ENCODE peak calls at places on chromosomes 13 and 19, in six cellular contexts. One of them, this sample, is unnamed.

GRCh38 chr13:40026174-40026585 is 370.7 kb downstream of the COG6 start:
- DNase-seq in brain microvascular endothelial cell: peak; percentile 26
- DNase-seq in prostate gland: no peak
- DNase-seq in lung: no peak
- DNase-seq in MG63: no peak
- DNase-seq in left ventricle myocardium inferior: no peak
- DNase-seq in this sample: no peak

GRCh38 chr13:107450931-107451330 is 764.4 kb downstream of the LIG4 start:
- DNase-seq in prostate gland: no peak
- DNase-seq in brain microvascular endothelial cell: peak; percentile 99
- DNase-seq in MG63: peak; percentile 96
- DNase-seq in lung: peak; percentile 35
- DNase-seq in left ventricle myocardium inferior: no peak
- DNase-seq in this sample: peak; percentile 57

GRCh38 chr19:42216653-42217521 is 590 bp downstream of the DEDD2 start:
- DNase-seq in lung: no peak
- DNase-seq in brain microvascular endothelial cell: peak; percentile 19
- DNase-seq in prostate gland: no peak
- DNase-seq in left ventricle myocardium inferior: peak; percentile 46
- DNase-seq in MG63: peak; percentile 46
- DNase-seq in this sample: no peak

GRCh38 chr19:39360599-39360998 is 18.4 kb downstream of the SAMD4B start:
- DNase-seq in prostate gland: no peak
- DNase-seq in left ventricle myocardium inferior: no peak
- DNase-seq in brain microvascular endothelial cell: no peak
- DNase-seq in MG63: no peak
- DNase-seq in lung: no peak
- DNase-seq in this sample: no peak

GRCh38 chr19:47476438-47476972 is 4.8 kb upstream of the SLC8A2 start:
- DNase-seq in brain microvascular endothelial cell: no peak
- DNase-seq in prostate gland: no peak
- DNase-seq in MG63: no peak
- DNase-seq in left ventricle myocardium inferior: no peak
- DNase-seq in lung: no peak
- DNase-seq in this sample: no peak

GRCh38 chr13:21075303-21076264 is 14.2 kb upstream of the LATS2 start:
- DNase-seq in lung: no peak
- DNase-seq in left ventricle myocardium inferior: peak; percentile 53
- DNase-seq in brain microvascular endothelial cell: no peak
- DNase-seq in prostate gland: no peak
- DNase-seq in MG63: no peak
- DNase-seq in this sample: no peak

GRCh38 chr13:49376121-49376520 is 67.7 kb downstream of the CAB39L start:
- DNase-seq in prostate gland: no peak
- DNase-seq in lung: no peak
- DNase-seq in left ventricle myocardium inferior: no peak
- DNase-seq in MG63: no peak
- DNase-seq in brain microvascular endothelial cell: no peak
- DNase-seq in this sample: no peak

GRCh38 chr19:48591021-48591420 is 15.5 kb upstream of the SPACA4 start:
- DNase-seq in prostate gland: no peak
- DNase-seq in left ventricle myocardium inferior: no peak
- DNase-seq in MG63: no peak
- DNase-seq in lung: no peak
- DNase-seq in brain microvascular endothelial cell: no peak
- DNase-seq in this sample: no peak

GRCh38 chr19:29448046-29448445 is 77.7 kb upstream of the VSTM2B start:
- DNase-seq in prostate gland: no peak
- DNase-seq in brain microvascular endothelial cell: no peak
- DNase-seq in MG63: no peak
- DNase-seq in left ventricle myocardium inferior: no peak
- DNase-seq in lung: no peak
- DNase-seq in this sample: no peak

GRCh38 chr13:113404723-113405471 is 41.0 kb upstream of the GRTP1 start:
- DNase-seq in lung: no peak
- DNase-seq in left ventricle myocardium inferior: no peak
- DNase-seq in MG63: no peak
- DNase-seq in brain microvascular endothelial cell: no peak
- DNase-seq in prostate gland: no peak
- DNase-seq in this sample: no peak

GRCh38 chr19:10672529-10673150 is 18.5 kb downstream of the ILF3 start:
- DNase-seq in left ventricle myocardium inferior: no peak
- DNase-seq in MG63: no peak
- DNase-seq in prostate gland: no peak
- DNase-seq in brain microvascular endothelial cell: no peak
- DNase-seq in lung: no peak
- DNase-seq in this sample: no peak

GRCh38 chr13:113816925-113817859 is 46.7 kb downstream of the GAS6 start:
- DNase-seq in lung: peak; percentile 83
- DNase-seq in brain microvascular endothelial cell: peak; percentile 72
- DNase-seq in MG63: peak; percentile 93
- DNase-seq in prostate gland: peak; percentile 88
- DNase-seq in left ventricle myocardium inferior: peak; percentile 88
- DNase-seq in this sample: peak; percentile 38

GRCh38 chr19:18109731-18110671 is 12.4 kb downstream of the MAST3 start:
- DNase-seq in brain microvascular endothelial cell: no peak
- DNase-seq in left ventricle myocardium inferior: peak; percentile 66
- DNase-seq in prostate gland: no peak
- DNase-seq in MG63: peak; percentile 33
- DNase-seq in lung: peak; percentile 54
- DNase-seq in this sample: no peak

GRCh38 chr19:41442473-41443360 is at the start of gene ERICH4:
- DNase-seq in MG63: no peak
- DNase-seq in prostate gland: no peak
- DNase-seq in brain microvascular endothelial cell: no peak
- DNase-seq in lung: no peak
- DNase-seq in left ventricle myocardium inferior: no peak
- DNase-seq in this sample: no peak

GRCh38 chr13:76335463-76335862 is 550.7 kb downstream of the KCTD12 start:
- DNase-seq in brain microvascular endothelial cell: no peak
- DNase-seq in MG63: no peak
- DNase-seq in prostate gland: no peak
- DNase-seq in left ventricle myocardium inferior: no peak
- DNase-seq in lung: no peak
- DNase-seq in this sample: no peak
- H3K27me3 ChIP-seq in brain microvascular endothelial cell: no peaks in the 10 kb centered on the region
- H3K27me3 ChIP-seq in MG63: no peaks in the 10 kb centered on the region
- H3K27me3 ChIP-seq in prostate gland: no peaks in the 10 kb centered on the region
- H3K27me3 ChIP-seq in left ventricle myocardium inferior: no peaks in the 10 kb centered on the region
- H3K27me3 ChIP-seq in lung: no peaks in the 10 kb centered on the region
- H3K27me3 ChIP-seq in this sample: no peaks in the 10 kb centered on the region

GRCh38 chr13:111407381-111408131 is 87.1 kb downstream of the TEX29 start:
- DNase-seq in MG63: no peak
- DNase-seq in brain microvascular endothelial cell: no peak
- DNase-seq in left ventricle myocardium inferior: no peak
- DNase-seq in prostate gland: no peak
- DNase-seq in lung: no peak
- DNase-seq in this sample: no peak

GRCh38 chr13:111406636-111407035 is 86.2 kb downstream of the TEX29 start:
- DNase-seq in lung: no peak
- DNase-seq in left ventricle myocardium inferior: no peak
- DNase-seq in brain microvascular endothelial cell: no peak
- DNase-seq in MG63: no peak
- DNase-seq in prostate gland: no peak
- DNase-seq in this sample: no peak

GRCh38 chr13:111410232-111411021 is 90.0 kb downstream of the TEX29 start:
- DNase-seq in MG63: no peak
- DNase-seq in lung: no peak
- DNase-seq in prostate gland: no peak
- DNase-seq in left ventricle myocardium inferior: no peak
- DNase-seq in brain microvascular endothelial cell: no peak
- DNase-seq in this sample: no peak

GRCh38 chr13:111411186-111411858 is 90.9 kb downstream of the TEX29 start:
- DNase-seq in prostate gland: no peak
- DNase-seq in MG63: no peak
- DNase-seq in lung: no peak
- DNase-seq in left ventricle myocardium inferior: no peak
- DNase-seq in brain microvascular endothelial cell: no peak
- DNase-seq in this sample: no peak

DNA sequence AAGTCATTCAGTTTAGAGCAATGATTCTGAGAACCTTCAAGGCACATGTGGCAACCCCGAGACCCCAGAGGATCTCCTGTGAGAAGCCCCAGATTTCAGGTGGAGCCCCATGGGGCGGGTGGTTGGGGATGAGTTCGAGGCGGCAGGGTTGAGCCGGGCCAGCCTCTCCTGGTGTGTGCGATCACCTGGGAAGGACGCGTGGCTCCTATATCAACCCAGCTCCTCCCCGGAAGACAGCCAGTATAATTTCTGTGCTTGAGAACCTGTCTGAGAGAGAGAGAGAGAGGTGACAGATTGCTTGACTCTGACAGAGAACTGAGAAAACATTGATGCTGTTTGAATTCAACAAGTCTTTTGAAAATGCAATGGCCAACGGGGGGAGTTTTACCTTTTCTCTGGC is 89.0 kb downstream of the TEX29 start:
- DNase-seq in prostate gland: no peak
- DNase-seq in MG63: no peak
- DNase-seq in left ventricle myocardium inferior: no peak
- DNase-seq in lung: no peak
- DNase-seq in brain microvascular endothelial cell: no peak
- DNase-seq in this sample: no peak
- H3K27me3 ChIP-seq in prostate gland: peaks cover 11% of the 10 kb centered on the region
- H3K27me3 ChIP-seq in MG63: peaks cover 4% of the 10 kb centered on the region
- H3K27me3 ChIP-seq in left ventricle myocardium inferior: peaks cover 100% of the 10 kb centered on the region
- H3K27me3 ChIP-seq in lung: peaks cover 12% of the 10 kb centered on the region
- H3K27me3 ChIP-seq in brain microvascular endothelial cell: peaks cover 16% of the 10 kb centered on the region
- H3K27me3 ChIP-seq in this sample: peaks cover 7% of the 10 kb centered on the region

DNA sequence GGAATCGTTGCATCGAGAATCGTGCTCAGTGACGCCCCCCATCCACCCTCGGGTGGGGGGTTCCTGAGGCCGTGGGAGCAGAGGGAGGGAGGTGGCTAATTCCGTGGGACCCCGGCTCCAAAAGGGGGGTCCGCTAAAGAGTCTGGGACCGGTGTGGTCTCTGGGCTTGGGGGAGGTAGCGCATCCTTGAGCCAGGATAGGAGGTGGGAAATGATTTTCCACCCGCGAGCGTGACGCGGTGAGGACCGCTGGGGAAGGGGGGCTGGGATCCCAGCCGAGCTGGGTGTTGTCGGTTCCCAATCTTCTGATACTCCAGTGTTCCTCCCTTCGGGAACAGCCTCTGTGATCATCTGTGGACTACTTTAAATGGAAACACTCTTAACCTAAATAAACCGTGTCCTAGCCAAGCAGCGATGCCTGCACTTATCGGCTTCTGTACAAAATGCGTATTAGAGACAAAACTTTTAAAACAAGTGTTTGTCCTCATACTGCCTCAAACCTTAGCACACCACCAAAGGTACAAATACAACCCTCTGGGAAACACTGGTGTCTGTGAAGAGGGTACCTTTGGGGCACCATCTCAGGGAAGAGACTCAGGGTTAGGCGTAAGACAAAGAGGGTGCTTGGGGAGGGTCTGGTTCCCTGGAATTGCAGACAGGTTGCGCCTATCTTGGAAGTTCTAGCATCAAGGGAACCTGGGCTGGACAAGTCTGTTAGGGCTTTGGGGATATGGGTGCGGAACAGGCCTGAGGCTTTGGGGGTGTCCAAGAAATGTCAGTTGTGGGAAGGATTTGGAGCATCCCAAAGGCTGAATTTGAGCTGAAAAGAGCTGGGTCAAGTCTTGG is 16.0 kb downstream of the KCNC3 start:
- DNase-seq in prostate gland: no peak
- DNase-seq in lung: no peak
- DNase-seq in left ventricle myocardium inferior: no peak
- DNase-seq in brain microvascular endothelial cell: no peak
- DNase-seq in MG63: no peak
- DNase-seq in this sample: no peak
- H3K27me3 ChIP-seq in prostate gland: peaks cover 3% of the 10 kb centered on the region
- H3K27me3 ChIP-seq in lung: peaks cover 2% of the 10 kb centered on the region
- H3K27me3 ChIP-seq in left ventricle myocardium inferior: peaks cover 85% of the 10 kb centered on the region
- H3K27me3 ChIP-seq in brain microvascular endothelial cell: peaks cover 32% of the 10 kb centered on the region
- H3K27me3 ChIP-seq in MG63: peaks cover 73% of the 10 kb centered on the region
- H3K27me3 ChIP-seq in this sample: peaks cover 11% of the 10 kb centered on the region

GRCh38 chr19:8220481-8220880 is 11.3 kb downstream of the CERS4 start:
- DNase-seq in left ventricle myocardium inferior: no peak
- DNase-seq in lung: no peak
- DNase-seq in brain microvascular endothelial cell: no peak
- DNase-seq in MG63: no peak
- DNase-seq in prostate gland: no peak
- DNase-seq in this sample: no peak

GRCh38 chr19:8221161-8221560 is 12.0 kb downstream of the CERS4 start:
- DNase-seq in left ventricle myocardium inferior: no peak
- DNase-seq in MG63: no peak
- DNase-seq in brain microvascular endothelial cell: no peak
- DNase-seq in lung: peak; percentile 53
- DNase-seq in prostate gland: peak; percentile 89
- DNase-seq in this sample: no peak

DNA sequence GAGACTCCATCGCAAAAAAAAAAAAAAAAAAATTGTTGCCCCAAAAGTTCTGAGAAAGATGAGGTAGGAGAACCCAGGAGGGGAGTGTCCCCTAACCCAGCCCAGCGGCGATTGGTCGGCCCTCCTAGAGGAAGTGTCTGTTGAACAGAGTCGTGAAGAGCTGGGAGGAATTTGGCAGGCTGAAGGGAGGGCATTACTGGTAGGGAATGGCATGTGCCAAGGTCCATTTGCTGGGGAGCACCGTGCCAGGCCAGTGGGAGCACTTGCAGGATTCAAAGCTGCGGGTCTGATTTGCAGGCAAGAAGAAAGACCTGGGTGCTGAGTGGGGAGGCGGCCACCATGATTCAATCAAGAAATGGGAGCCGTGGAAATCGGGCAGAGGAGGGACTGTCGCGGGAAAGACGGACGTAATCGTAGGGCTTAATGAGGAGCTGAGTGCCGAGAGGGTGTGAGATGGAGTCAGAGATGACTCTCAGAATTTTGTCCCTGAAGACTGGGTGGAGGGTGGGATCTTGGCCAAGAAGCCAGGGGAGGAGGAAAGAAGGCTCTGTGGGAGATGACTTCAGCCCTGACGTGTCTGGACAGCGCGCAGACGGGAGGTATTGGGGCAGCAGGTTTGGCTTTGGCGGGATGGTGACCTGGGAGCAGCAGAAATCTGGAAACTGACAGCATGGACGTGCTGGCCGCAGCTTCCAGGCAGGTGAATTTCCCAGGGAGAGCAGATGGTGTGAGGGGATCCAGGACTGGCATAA is 15.4 kb downstream of the CERS4 start:
- DNase-seq in prostate gland: peak; percentile 36
- DNase-seq in lung: no peak
- DNase-seq in left ventricle myocardium inferior: peak; percentile 57
- DNase-seq in MG63: peak; percentile 79
- DNase-seq in brain microvascular endothelial cell: no peak
- DNase-seq in this sample: no peak
- H3K27me3 ChIP-seq in prostate gland: no peaks in the 10 kb centered on the region
- H3K27me3 ChIP-seq in lung: no peaks in the 10 kb centered on the region
- H3K27me3 ChIP-seq in left ventricle myocardium inferior: no peaks in the 10 kb centered on the region
- H3K27me3 ChIP-seq in MG63: no peaks in the 10 kb centered on the region
- H3K27me3 ChIP-seq in brain microvascular endothelial cell: no peaks in the 10 kb centered on the region
- H3K27me3 ChIP-seq in this sample: no peaks in the 10 kb centered on the region